ENCODE peak calls at places on chromosomes 11 and 22, in four cellular contexts. U is SK-N-SH, W is GM12878, Y is K562. I is an unnamed sample.

GRCh38 chr11:64258946-64259532 is 7.7 kb downstream of the PLCB3 start:
- DNase-seq in W (no peak), U (no peak), Y (no peak), I (no peak)

GRCh38 chr22:21681566-21682370 is 16.0 kb downstream of the PPIL2 start:
- DNase-seq in W (no peak), Y (no peak), U (no peak), I (no peak)

GRCh38 chr22:45718391-45718790 is 46.8 kb downstream of the ATXN10 start:
- DNase-seq in W (no peak), Y (no peak), U (no peak), I (no peak)

GRCh38 chr11:1034001-1034400 is 2.5 kb downstream of the MUC6 start:
- DNase-seq in U (no peak), Y (no peak), W (no peak), I (no peak)

GRCh38 chr22:38437416-38437815 is 17.6 kb downstream of the KCNJ4 start:
- DNase-seq in Y (no peak), W (no peak), U (no peak), I (no peak)

GRCh38 chr11:16945671-16946469 is 68.3 kb downstream of the PLEKHA7 start:
- DNase-seq in Y (peak; percentile 70), W (peak; percentile 61), U (peak; percentile 77), I (peak; percentile 34)

GRCh38 chr11:30879322-30880020 is 293.3 kb upstream of the MPPED2 start:
- DNase-seq in Y (no peak), W (no peak), U (peak; percentile 6), I (no peak)

GRCh38 chr11:128938156-128938885 is 4.3 kb downstream of the TP53AIP1 start:
- DNase-seq in Y (no peak), U (no peak), W (no peak), I (no peak)

GRCh38 chr11:9982127-9982795 is 311.8 kb downstream of the SBF2 start:
- DNase-seq in U (no peak), W (no peak), Y (no peak), I (no peak)

GRCh38 chr11:114172871-114173444 is 113.4 kb downstream of the ZBTB16 start:
- DNase-seq in W (no peak), Y (no peak), U (no peak), I (no peak)

GRCh38 chr11:78199015-78199652 is 10.4 kb downstream of the USP35 start:
- DNase-seq in W (no peak), U (no peak), Y (no peak), I (no peak)

GRCh38 chr11:102395720-102396358 is 48.8 kb downstream of the BIRC2 start:
- DNase-seq in U (no peak), Y (no peak), W (no peak), I (no peak)

GRCh38 chr22:30080805-30081204 is 541 bp downstream of the HORMAD2 start:
- DNase-seq in Y (no peak), W (no peak), U (no peak), I (no peak)

GRCh38 chr22:46514592-46515207 is 22.7 kb downstream of the CELSR1 start:
- DNase-seq in U (no peak), Y (no peak), W (no peak), I (peak; percentile 69)

GRCh38 chr22:29341056-29341848 is 25.8 kb upstream of the RASL10A start:
- DNase-seq in Y (no peak), U (no peak), W (no peak), I (no peak)

GRCh38 chr22:43147821-43148220 is 3.5 kb upstream of the TSPO start:
- DNase-seq in Y (no peak), U (no peak), W (no peak), I (no peak)

GRCh38 chr22:17952273-17952801 is 72.0 kb downstream of the MICAL3 start:
- DNase-seq in Y (peak; percentile 19), U (no peak), W (no peak), I (no peak)

GRCh38 chr22:36942561-36942960 is 29.1 kb downstream of the CSF2RB start:
- DNase-seq in W (no peak), Y (no peak), U (no peak), I (no peak)

GRCh38 chr11:103877221-103877620 is 159.2 kb upstream of the DDI1 start:
- DNase-seq in U (no peak), Y (no peak), W (no peak), I (peak; percentile 16)

GRCh38 chr11:19698493-19699292 is 13.9 kb upstream of the NAV2 start:
- DNase-seq in Y (no peak), W (no peak), U (no peak), I (peak; percentile 77)

GRCh38 chr11:75350743-75351540 is 519 bp downstream of the ARRB1 start:
- DNase-seq in Y (peak; percentile 74), U (peak; percentile 67), W (no peak), I (peak; percentile 46)

GRCh38 chr11:108616549-108616948 is 23.0 kb upstream of the EXPH5 start:
- DNase-seq in Y (no peak), U (no peak), W (no peak), I (peak; percentile 74)

GRCh38 chr11:11415786-11416390 is 62.8 kb upstream of the CSNK2A3 start:
- DNase-seq in Y (no peak), W (no peak), U (no peak), I (no peak)

GRCh38 chr22:48103126-48103875 is 1340.9 kb downstream of the TBC1D22A start:
- DNase-seq in U (no peak), W (no peak), Y (no peak), I (no peak)

GRCh38 chr22:49212466-49212865 is 615.2 kb downstream of the BRD1 start:
- DNase-seq in U (no peak), Y (no peak), W (no peak), I (no peak)

GRCh38 chr11:76206327-76207081 is at the start of gene WNT11:
- DNase-seq in U (peak; percentile 84), Y (peak; percentile 85), W (no peak), I (no peak)

GRCh38 chr11:10623797-10624761 is 55.6 kb upstream of the LYVE1 start:
- DNase-seq in Y (peak; percentile 67), U (peak; percentile 46), W (no peak), I (peak; percentile 37)

DNA sequence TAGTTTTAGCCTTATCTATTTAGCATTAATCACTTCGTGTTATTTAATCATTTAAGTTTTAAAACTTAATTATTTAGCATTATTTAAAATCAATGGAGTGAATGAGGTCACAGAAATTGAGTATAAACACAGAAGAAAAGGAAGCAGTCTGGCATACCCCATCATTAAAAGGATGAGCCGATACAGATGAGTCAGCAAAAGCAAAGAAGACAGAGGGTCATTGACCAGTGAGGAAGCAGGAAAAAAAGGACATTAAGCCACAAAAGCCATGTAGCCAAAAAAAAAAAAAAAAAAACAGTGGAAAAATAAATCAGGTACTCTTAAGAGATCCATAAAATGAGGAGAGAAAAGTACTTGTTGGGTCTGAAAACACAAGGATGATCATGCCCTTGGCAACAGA is 71.5 kb downstream of the TYR start:
- DNase-seq in Y (no peak), W (no peak), U (no peak), I (no peak)
- H4K20me1 ChIP-seq in Y (no peaks in the 10 kb centered on the region), W (no peaks in the 10 kb centered on the region), U (no peaks in the 10 kb centered on the region), I (no peaks in the 10 kb centered on the region)

DNA sequence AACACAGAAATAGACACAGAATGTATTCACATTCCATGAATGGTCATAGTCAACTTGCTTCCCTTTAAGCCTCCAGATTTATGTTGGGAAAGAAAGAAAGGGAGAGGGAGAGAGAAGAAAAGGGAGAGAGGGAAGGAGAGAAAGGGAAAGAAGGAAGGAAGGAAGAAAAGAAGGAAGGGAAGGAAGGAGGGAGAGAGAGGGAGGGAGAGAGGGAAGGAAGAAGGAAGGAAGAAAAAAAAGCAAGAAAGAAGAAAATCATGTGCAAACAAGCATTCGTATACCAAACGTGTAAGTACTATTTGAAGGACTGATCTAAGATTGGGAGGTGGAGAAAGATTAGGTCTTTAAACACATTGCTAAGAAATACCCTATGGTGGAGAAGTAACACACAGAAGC is 23.9 kb upstream of the ARHGAP20 start:
- DNase-seq in Y (no peak), U (no peak), W (no peak), I (no peak)
- TF ChIP-seq RCOR1 in Y (no peak), U (no peak), W (no peak), I (no peak)

GRCh38 chr11:62236187-62236586 is 5.9 kb upstream of the SCGB1D2 start:
- DNase-seq in U (no peak), Y (no peak), W (no peak), I (no peak)
- H4K20me1 ChIP-seq in U (no peaks in the 10 kb centered on the region), Y (no peaks in the 10 kb centered on the region), W (no peaks in the 10 kb centered on the region), I (no peaks in the 10 kb centered on the region)

GRCh38 chr11:115220881-115221280 is 283.3 kb downstream of the CADM1 start:
- DNase-seq in Y (no peak), W (no peak), U (no peak), I (no peak)

GRCh38 chr11:115220423-115220822 is 283.8 kb downstream of the CADM1 start:
- DNase-seq in U (no peak), Y (no peak), W (no peak), I (no peak)

GRCh38 chr11:115221461-115222069 is 282.6 kb downstream of the CADM1 start:
- DNase-seq in W (peak; percentile 34), U (no peak), Y (no peak), I (no peak)

GRCh38 chr11:115222863-115223530 is 281.2 kb downstream of the CADM1 start:
- DNase-seq in W (peak; percentile 33), U (no peak), Y (no peak), I (no peak)

GRCh38 chr11:115222218-115222862 is 281.9 kb downstream of the CADM1 start:
- DNase-seq in U (no peak), Y (peak; percentile 2), W (peak; percentile 96), I (peak; percentile 98)
- TF ChIP-seq RCOR1 in U (no peak), Y (no peak), W (no peak), I (peak; percentile 45)

GRCh38 chr22:24555496-24556253 is at the start of gene SNRPD3:
- DNase-seq in U (peak; percentile 86), W (peak; percentile 59), Y (peak; percentile 91), I (peak; percentile 92)
- H4K20me1 ChIP-seq in U (peaks cover 21% of the 10 kb centered on the region), W (no peaks in the 10 kb centered on the region), Y (peaks cover 16% of the 10 kb centered on the region), I (peaks cover 39% of the 10 kb centered on the region)

GRCh38 chr11:122978303-122978620 is 3.4 kb downstream of the BSX start:
- DNase-seq in U (no peak), W (no peak), Y (no peak), I (no peak)

GRCh38 chr11:122976734-122977454 is 4.7 kb downstream of the BSX start:
- DNase-seq in Y (no peak), W (no peak), U (peak; percentile 82), I (no peak)

GRCh38 chr11:122979103-122979814 is 2.4 kb downstream of the BSX start:
- DNase-seq in U (no peak), Y (no peak), W (no peak), I (no peak)

GRCh38 chr11:122977455-122978302 is 4.0 kb downstream of the BSX start:
- DNase-seq in U (peak; percentile 56), Y (no peak), W (no peak), I (no peak)

GRCh38 chr11:122976396-122976733 is 5.3 kb downstream of the BSX start:
- DNase-seq in W (no peak), U (no peak), Y (no peak), I (no peak)
- TF ChIP-seq RCOR1 in W (no peak), U (no peak), Y (no peak), I (no peak)

GRCh38 chr11:66626382-66626781 is 10.0 kb downstream of the RBM14 start:
- DNase-seq in W (no peak), Y (no peak), U (no peak), I (no peak)

GRCh38 chr11:66625752-66626149 is 9.3 kb downstream of the RBM14 start:
- DNase-seq in W (no peak), Y (no peak), U (no peak), I (no peak)

GRCh38 chr11:66624450-66624849 is 8.0 kb downstream of the RBM14 start:
- DNase-seq in W (no peak), U (no peak), Y (no peak), I (no peak)

GRCh38 chr11:66626926-66627325 is 10.5 kb downstream of the RBM14 start:
- DNase-seq in Y (no peak), U (no peak), W (no peak), I (no peak)

GRCh38 chr11:66625041-66625751 is 8.8 kb downstream of the RBM14 start:
- DNase-seq in W (no peak), U (no peak), Y (no peak), I (no peak)
- H4K20me1 ChIP-seq in W (peaks cover 20% of the 10 kb centered on the region), U (peaks cover 97% of the 10 kb centered on the region), Y (peaks cover 50% of the 10 kb centered on the region), I (peaks cover 100% of the 10 kb centered on the region)